ENCODE peak calls at places on chromosomes 3 and 15, in seven cellular contexts. O is fibroblast of lung, M is IMR-90, V is lower lobe of right lung, F is Peyer's patch, R is tibial nerve, A is tibial artery. U is an unnamed sample.

GRCh38 chr15:59317211-59317610 is 55.5 kb downstream of the MYO1E start:
- DNase-seq in O (peak; percentile 52), M (peak; percentile 44), V (no peak), F (no peak), R (no peak), A (no peak), U (no peak)

GRCh38 chr3:177713921-177714900 is 516.9 kb upstream of the TBL1XR1 start:
- DNase-seq in O (no peak), M (no peak), V (no peak), F (no peak), R (no peak), A (no peak), U (peak; percentile 72)

GRCh38 chr15:68334661-68335124 is 57.1 kb downstream of the FEM1B start:
- DNase-seq in O (peak; percentile 91), M (peak; percentile 45), V (no peak), F (no peak), R (no peak), A (peak; percentile 50), U (peak; percentile 65)

GRCh38 chr3:61268659-61269058 is 17.4 kb upstream of the FHIT start:
- DNase-seq in O (no peak), M (no peak), V (no peak), F (no peak), R (no peak), A (no peak), U (no peak)

GRCh38 chr3:31980530-31981205 is 394 bp downstream of the OSBPL10 start:
- DNase-seq in O (peak; percentile 66), M (peak; percentile 54), V (peak; percentile 87), F (peak; percentile 90), R (peak; percentile 47), A (peak; percentile 42), U (peak; percentile 65)

GRCh38 chr3:186180891-186181471 is 72.1 kb upstream of the ETV5 start:
- DNase-seq in O (no peak), M (no peak), V (no peak), F (no peak), R (no peak), A (no peak), U (no peak)

GRCh38 chr3:10955694-10956453 is 36.7 kb upstream of the SLC6A1 start:
- DNase-seq in O (no peak), M (no peak), V (no peak), F (no peak), R (peak; percentile 33), A (no peak), U (no peak)

GRCh38 chr3:198022604-198023003 is 62.6 kb downstream of the LMLN start:
- DNase-seq in O (no peak), M (no peak), V (no peak), F (no peak), R (no peak), A (no peak), U (no peak)

GRCh38 chr3:150970665-150971327 is 1.7 kb downstream of the CLRN1 start:
- DNase-seq in O (peak; percentile 81), M (peak; percentile 69), V (no peak), F (no peak), R (no peak), A (no peak), U (peak; percentile 70)

GRCh38 chr15:33132722-33133345 is 61.7 kb downstream of the FMN1 start:
- DNase-seq in O (peak; percentile 61), M (peak; percentile 76), V (no peak), F (no peak), R (no peak), A (no peak), U (peak; percentile 83)

GRCh38 chr15:69328739-69329138 is 30.0 kb downstream of the PAQR5 start:
- DNase-seq in O (no peak), M (no peak), V (no peak), F (peak; percentile 87), R (no peak), A (no peak), U (no peak)

GRCh38 chr3:184334470-184335158 is 2.8 kb upstream of the FAM131A start:
- DNase-seq in O (peak; percentile 81), M (peak; percentile 86), V (no peak), F (no peak), R (no peak), A (no peak), U (peak; percentile 44)

GRCh38 chr3:182644013-182644412 is 149.3 kb upstream of the ATP11B start:
- DNase-seq in O (no peak), M (no peak), V (no peak), F (no peak), R (no peak), A (no peak), U (no peak)

GRCh38 chr15:61640751-61641150 is 411.6 kb upstream of the RORA start:
- DNase-seq in O (no peak), M (no peak), V (no peak), F (no peak), R (no peak), A (no peak), U (no peak)

GRCh38 chr15:81302605-81303204 is 21.2 kb downstream of the STARD5 start:
- DNase-seq in O (no peak), M (no peak), V (no peak), F (peak; percentile 57), R (no peak), A (no peak), U (no peak)

GRCh38 chr3:55497250-55497649 is 10.1 kb upstream of the WNT5A start:
- DNase-seq in O (no peak), M (no peak), V (no peak), F (no peak), R (no peak), A (no peak), U (no peak)

GRCh38 chr15:73631915-73632669 is 1.1 kb downstream of the NPTN start:
- DNase-seq in O (peak; percentile 76), M (peak; percentile 59), V (no peak), F (no peak), R (peak; percentile 43), A (peak; percentile 73), U (peak; percentile 78)

GRCh38 chr3:136664771-136665170 is 87.4 kb downstream of the STAG1 start:
- DNase-seq in O (peak; percentile 21), M (peak; percentile 16), V (no peak), F (no peak), R (no peak), A (no peak), U (peak; percentile 49)

GRCh38 chr3:135131290-135131689 is 336.2 kb downstream of the EPHB1 start:
- DNase-seq in O (no peak), M (no peak), V (no peak), F (no peak), R (no peak), A (no peak), U (no peak)

GRCh38 chr3:129481783-129482332 is 41.8 kb downstream of the IFT122 start:
- DNase-seq in O (peak; percentile 70), M (no peak), V (peak; percentile 61), F (peak; percentile 59), R (peak; percentile 33), A (peak; percentile 73), U (no peak)

GRCh38 chr3:108394563-108394962 is 98.2 kb downstream of the HHLA2 start:
- DNase-seq in O (no peak), M (no peak), V (no peak), F (no peak), R (no peak), A (no peak), U (no peak)

DNA sequence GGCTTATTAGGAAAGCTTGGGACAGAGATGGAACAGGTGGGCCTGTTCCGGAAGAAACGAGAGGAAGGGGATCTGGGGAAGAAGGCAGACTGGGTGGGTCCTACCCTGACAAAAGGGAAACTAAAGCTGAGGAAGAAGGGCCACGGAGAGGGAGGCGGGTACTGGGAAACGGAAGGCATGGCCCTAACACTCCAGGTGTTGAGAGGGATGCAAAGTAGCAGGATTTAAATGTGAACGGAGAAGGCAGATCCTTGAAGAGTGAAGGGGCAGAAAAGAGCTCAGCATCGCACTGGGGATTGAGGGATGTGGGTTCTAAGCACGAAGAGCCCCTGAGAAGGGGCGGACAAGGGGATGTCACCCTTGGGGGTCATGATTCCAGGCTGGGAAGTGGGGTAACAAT is 735 bp downstream of the STIMATE start:
- DNase-seq in O (no peak), M (no peak), V (no peak), F (no peak), R (no peak), A (no peak), U (peak; percentile 30)
- H3K4me3 ChIP-seq in O (peak overlapping the region; percentile 84), M (peak overlapping the region; percentile 65), V (peak overlapping the region; percentile 82), F (peak overlapping the region; percentile 89), R (peak overlapping the region; percentile 78), A (peak overlapping the region; percentile 83), U (peak overlapping the region; percentile 90)

GRCh38 chr15:40909662-40910625 is 15.7 kb downstream of the VPS18 start:
- DNase-seq in O (no peak), M (no peak), V (peak; percentile 77), F (no peak), R (no peak), A (no peak), U (peak; percentile 80)
- H3K4me3 ChIP-seq in O (no peak overlapping the region), M (no peak overlapping the region), V (no peak overlapping the region), F (no peak overlapping the region), R (no peak overlapping the region), A (no peak overlapping the region), U (no peak overlapping the region)

DNA sequence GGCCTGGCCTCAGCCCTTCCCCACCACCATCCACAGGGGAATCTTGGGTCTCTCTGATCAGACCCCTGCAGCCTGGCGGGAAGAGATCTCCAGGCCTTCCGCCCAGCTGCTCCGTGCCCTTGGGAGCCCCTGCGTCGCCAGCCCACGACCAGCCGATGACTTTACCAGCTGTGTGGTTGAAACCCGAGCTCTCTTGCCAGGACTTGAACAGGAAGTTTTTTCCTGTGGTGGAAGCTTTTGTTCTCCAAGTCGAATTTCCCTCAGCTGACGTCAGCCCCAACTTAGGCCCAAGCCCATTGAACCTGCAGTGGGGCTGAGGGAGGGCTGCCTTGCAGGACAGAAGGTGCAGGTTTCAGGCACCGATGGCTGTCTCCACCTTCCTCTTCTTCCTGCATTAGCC is 51.7 kb upstream of the SMAD3 start:
- DNase-seq in O (peak; percentile 94), M (peak; percentile 80), V (no peak), F (no peak), R (no peak), A (no peak), U (peak; percentile 34)
- H3K4me3 ChIP-seq in O (no peak overlapping the region), M (no peak overlapping the region), V (no peak overlapping the region), F (no peak overlapping the region), R (no peak overlapping the region), A (no peak overlapping the region), U (no peak overlapping the region)

GRCh38 chr15:48603922-48604321 is 41.6 kb downstream of the FBN1 start:
- DNase-seq in O (peak; percentile 42), M (no peak), V (no peak), F (no peak), R (no peak), A (no peak), U (peak; percentile 39)

GRCh38 chr15:48602358-48603122 is 43.0 kb downstream of the FBN1 start:
- DNase-seq in O (peak; percentile 89), M (peak; percentile 81), V (no peak), F (no peak), R (no peak), A (no peak), U (peak; percentile 85)

GRCh38 chr15:48604567-48604966 is 40.9 kb downstream of the FBN1 start:
- DNase-seq in O (no peak), M (peak; percentile 26), V (no peak), F (no peak), R (no peak), A (no peak), U (peak; percentile 50)

GRCh38 chr15:48601095-48601494 is 44.4 kb downstream of the FBN1 start:
- DNase-seq in O (no peak), M (no peak), V (no peak), F (no peak), R (no peak), A (no peak), U (no peak)

DNA sequence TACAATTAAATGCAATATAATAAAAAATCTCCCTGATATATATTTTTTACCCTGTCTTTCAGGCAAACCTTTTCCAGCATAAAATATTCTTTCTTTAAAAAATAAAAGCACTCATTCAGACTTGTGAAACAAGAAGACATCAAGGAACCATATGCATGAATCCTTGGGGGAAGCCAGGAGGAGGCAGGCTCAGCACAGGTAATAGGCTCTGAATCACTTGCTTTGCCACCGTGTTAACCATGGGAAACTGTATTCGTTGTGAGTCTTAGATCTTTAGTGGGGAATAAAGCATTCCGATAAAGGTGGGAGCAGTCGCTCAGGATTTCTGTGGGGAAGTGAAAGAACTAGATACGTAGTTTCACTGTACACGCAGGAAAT is 42.4 kb downstream of the FBN1 start:
- DNase-seq in O (peak; percentile 45), M (no peak), V (no peak), F (no peak), R (no peak), A (no peak), U (no peak)
- H3K4me3 ChIP-seq in O (no peak overlapping the region), M (no peak overlapping the region), V (no peak overlapping the region), F (no peak overlapping the region), R (no peak overlapping the region), A (no peak overlapping the region), U (no peak overlapping the region)